ENCODE peak calls at places on chromosomes 2 and 18, in five cellular contexts. I, O, V, G and Y are unnamed samples.

GRCh38 chr18:3713166-3713565 is 263.2 kb downstream of the TGIF1 start:
- DNase-seq in I (no peak), O (no peak), V (peak), G (no peak), Y (no peak)

GRCh38 chr2:50712569-50712968 is 319.4 kb downstream of the NRXN1 start:
- DNase-seq in I (no peak), O (no peak), V (no peak), G (no peak), Y (no peak)

GRCh38 chr2:37851828-37852584 is 73.1 kb upstream of the RMDN2 start:
- DNase-seq in I (no peak), O (no peak), V (no peak), G (no peak), Y (no peak)

GRCh38 chr2:163906410-163906809 is 170.6 kb upstream of the FIGN start:
- DNase-seq in I (no peak), O (no peak), V (no peak), G (no peak), Y (no peak)

GRCh38 chr2:68237404-68237803 is 14.9 kb downstream of the PPP3R1 start:
- DNase-seq in I (no peak), O (no peak), V (no peak), G (no peak), Y (no peak)

GRCh38 chr2:19247186-19247585 is 111.2 kb downstream of the OSR1 start:
- DNase-seq in I (no peak), O (no peak), V (no peak), G (no peak), Y (no peak)

GRCh38 chr2:71947809-71948208 is 199.9 kb downstream of the CYP26B1 start:
- DNase-seq in I (no peak), O (no peak), V (no peak), G (no peak), Y (no peak)

GRCh38 chr2:20781656-20782265 is 41.1 kb downstream of the LDAH start:
- DNase-seq in I (no peak), O (peak), V (peak), G (peak), Y (no peak)

GRCh38 chr2:175309799-175310198 is 128.3 kb upstream of the ATP5MC3 start:
- DNase-seq in I (no peak), O (peak), V (peak), G (peak), Y (no peak)

GRCh38 chr2:135093685-135094340 is 41.7 kb downstream of the RAB3GAP1 start:
- DNase-seq in I (no peak), O (no peak), V (no peak), G (no peak), Y (no peak)

GRCh38 chr2:219570194-219570923 is 980 bp downstream of the OBSL1 start:
- DNase-seq in I (no peak), O (peak), V (no peak), G (peak), Y (no peak)

GRCh38 chr2:39377226-39377939 is 59.7 kb downstream of the MAP4K3 start:
- DNase-seq in I (no peak), O (no peak), V (peak), G (no peak), Y (no peak)

GRCh38 chr2:129903586-129904425 is 75.7 kb upstream of the RAB6C start:
- DNase-seq in I (no peak), O (no peak), V (peak), G (no peak), Y (no peak)

GRCh38 chr2:20165677-20166509 is 59.0 kb downstream of the SDC1 start:
- DNase-seq in I (no peak), O (no peak), V (peak), G (no peak), Y (no peak)

GRCh38 chr2:84906900-84907714 is 1.7 kb downstream of the TMSB10 start:
- DNase-seq in I (peak), O (peak), V (peak), G (peak), Y (no peak)

GRCh38 chr2:71700880-71701397 is 247.6 kb downstream of the DYSF start:
- DNase-seq in I (no peak), O (no peak), V (no peak), G (no peak), Y (no peak)

GRCh38 chr2:43230481-43230880 is 4.1 kb upstream of the ZFP36L2 start:
- DNase-seq in I (no peak), O (no peak), V (peak), G (no peak), Y (no peak)

GRCh38 chr18:49094979-49095632 is 144.3 kb upstream of the SMAD7 start:
- DNase-seq in I (peak), O (no peak), V (no peak), G (peak), Y (peak)

GRCh38 chr2:6352906-6353515 is 512.7 kb downstream of the CMPK2 start:
- DNase-seq in I (no peak), O (no peak), V (peak), G (peak), Y (no peak)

GRCh38 chr2:105644174-105644980 is 100.3 kb upstream of the NCK2 start:
- DNase-seq in I (peak), O (no peak), V (no peak), G (no peak), Y (no peak)

GRCh38 chr2:25821225-25822056 is 56.8 kb downstream of the ASXL2 start:
- DNase-seq in I (no peak), O (no peak), V (no peak), G (no peak), Y (no peak)

GRCh38 chr18:26386421-26386820 is 160.2 kb downstream of the TAF4B start:
- DNase-seq in I (no peak), O (no peak), V (no peak), G (no peak), Y (no peak)

GRCh38 chr18:48949051-48949605 is 1.6 kb downstream of the SMAD7 start:
- DNase-seq in I (no peak), O (no peak), V (no peak), G (no peak), Y (no peak)

GRCh38 chr2:15155959-15156574 is 405.1 kb downstream of the NBAS start:
- DNase-seq in I (no peak), O (no peak), V (peak), G (no peak), Y (no peak)

GRCh38 chr2:9107168-9108025 is 99.2 kb upstream of the ASAP2 start:
- DNase-seq in I (no peak), O (no peak), V (no peak), G (peak), Y (no peak)

GRCh38 chr2:98763209-98763951 is 32.4 kb upstream of the MGAT4A start:
- DNase-seq in I (no peak), O (no peak), V (peak), G (no peak), Y (no peak)

GRCh38 chr2:30109856-30110255 is 37.0 kb upstream of the YPEL5 start:
- DNase-seq in I (no peak), O (no peak), V (no peak), G (no peak), Y (no peak)

GRCh38 chr2:120791961-120792295 is 56.3 kb downstream of the GLI2 start:
- DNase-seq in I (no peak), O (no peak), V (no peak), G (peak), Y (no peak)

GRCh38 chr2:71589763-71590162 is 136.4 kb downstream of the DYSF start:
- DNase-seq in I (no peak), O (no peak), V (no peak), G (no peak), Y (no peak)

GRCh38 chr2:54237428-54237827 is 18.6 kb downstream of the TSPYL6 start:
- DNase-seq in I (no peak), O (no peak), V (no peak), G (no peak), Y (no peak)

GRCh38 chr2:63849381-63850203 is 7.9 kb downstream of the UGP2 start:
- DNase-seq in I (peak), O (no peak), V (no peak), G (no peak), Y (no peak)

GRCh38 chr2:147500229-147500628 is 344.6 kb upstream of the ACVR2A start:
- DNase-seq in I (no peak), O (no peak), V (no peak), G (no peak), Y (no peak)

GRCh38 chr18:6405237-6406074 is 9.3 kb downstream of the L3MBTL4 start:
- DNase-seq in I (no peak), O (no peak), V (no peak), G (no peak), Y (no peak)

GRCh38 chr2:903223-903900 is 47.3 kb upstream of the SNTG2 start:
- DNase-seq in I (no peak), O (no peak), V (no peak), G (no peak), Y (no peak)

GRCh38 chr2:14297340-14297739 is 335.2 kb upstream of the LRATD1 start:
- DNase-seq in I (no peak), O (no peak), V (no peak), G (peak), Y (no peak)

GRCh38 chr2:112705576-112705975 is 15.2 kb upstream of the NT5DC4 start:
- DNase-seq in I (no peak), O (no peak), V (no peak), G (no peak), Y (no peak)

GRCh38 chr2:131040661-131041401 is 52.4 kb downstream of the FAM168B start:
- DNase-seq in I (no peak), O (no peak), V (no peak), G (no peak), Y (no peak)

GRCh38 chr18:12599966-12600365 is 57.9 kb downstream of the SPIRE1 start:
- DNase-seq in I (no peak), O (no peak), V (no peak), G (no peak), Y (no peak)

GRCh38 chr18:12599543-12599942 is 58.4 kb downstream of the SPIRE1 start:
- DNase-seq in I (no peak), O (no peak), V (no peak), G (peak), Y (no peak)

GRCh38 chr18:12608292-12608691 is 49.6 kb downstream of the SPIRE1 start:
- DNase-seq in I (no peak), O (no peak), V (no peak), G (peak), Y (no peak)

GRCh38 chr18:12606592-12607315 is 51.2 kb downstream of the SPIRE1 start:
- DNase-seq in I (no peak), O (no peak), V (no peak), G (peak), Y (peak)

DNA sequence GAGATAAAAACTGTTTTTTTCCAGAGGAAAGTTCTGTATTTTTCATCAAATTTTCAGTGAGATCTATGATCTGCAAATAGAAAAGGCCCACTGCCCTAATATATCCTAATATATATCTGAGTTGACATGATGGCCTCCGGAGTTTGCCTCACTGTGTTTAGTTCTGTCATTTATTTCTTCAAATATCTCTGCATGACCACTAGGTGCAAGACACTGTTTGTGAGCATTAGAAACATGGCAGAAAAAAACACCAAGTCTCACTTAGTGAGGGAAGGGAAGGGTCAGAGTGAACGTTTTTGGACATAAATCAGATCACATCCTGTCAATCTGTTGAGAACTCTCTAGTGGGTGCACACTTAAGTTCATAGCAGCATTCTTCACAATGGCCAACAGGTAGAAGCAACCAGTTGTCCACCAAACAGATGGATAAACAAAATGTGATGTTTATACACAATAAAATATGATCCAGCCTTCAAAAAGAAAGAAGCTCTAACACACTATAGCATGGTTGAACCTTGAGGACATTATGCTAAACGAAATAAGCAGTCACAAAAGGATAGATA is 53.4 kb downstream of the SPIRE1 start:
- DNase-seq in I (no peak), O (peak), V (no peak), G (no peak), Y (no peak)
- TF ChIP-seq CTCF in I (no peak), O (no peak), V (peak), G (no peak), Y (no peak)

GRCh38 chr2:111199840-111200239 is 79.1 kb downstream of the BCL2L11 start:
- DNase-seq in I (no peak), O (no peak), V (no peak), G (no peak), Y (no peak)
- TF ChIP-seq CTCF in I (no peak), O (no peak), V (no peak), G (no peak), Y (no peak)

GRCh38 chr18:46770708-46771107 is 13.9 kb upstream of the ST8SIA5 start:
- DNase-seq in I (no peak), O (no peak), V (no peak), G (no peak), Y (no peak)

GRCh38 chr18:46771141-46771540 is 14.3 kb upstream of the ST8SIA5 start:
- DNase-seq in I (no peak), O (no peak), V (no peak), G (no peak), Y (no peak)

GRCh38 chr18:46768166-46768921 is 11.5 kb upstream of the ST8SIA5 start:
- DNase-seq in I (no peak), O (no peak), V (no peak), G (no peak), Y (no peak)

GRCh38 chr18:46767217-46767616 is 10.4 kb upstream of the ST8SIA5 start:
- DNase-seq in I (no peak), O (no peak), V (no peak), G (no peak), Y (no peak)

GRCh38 chr18:46772396-46772795 is 15.5 kb upstream of the ST8SIA5 start:
- DNase-seq in I (no peak), O (no peak), V (peak), G (no peak), Y (no peak)
- TF ChIP-seq CTCF in I (no peak), O (no peak), V (peak), G (no peak), Y (no peak)

DNA sequence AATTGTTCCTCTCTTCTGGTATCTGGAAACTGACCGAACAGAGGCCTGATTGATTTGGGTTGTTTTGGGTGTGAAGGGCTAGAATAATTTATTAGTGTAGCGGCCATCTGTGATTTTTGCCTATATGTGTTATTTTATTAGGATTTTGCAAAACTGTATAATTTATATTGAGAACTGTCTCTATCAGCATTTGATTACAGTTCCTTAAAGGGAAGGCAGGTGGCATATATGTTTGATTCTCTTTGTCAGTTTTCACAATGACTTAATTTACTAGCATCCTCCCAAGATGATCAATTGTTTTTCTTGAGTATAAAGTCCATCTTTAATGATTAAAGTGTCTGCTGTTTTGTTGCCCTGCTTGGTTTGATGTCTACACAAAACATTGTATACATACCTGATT is 4.5 kb downstream of the NBEAL1 start:
- DNase-seq in I (no peak), O (no peak), V (no peak), G (no peak), Y (no peak)
- TF ChIP-seq CTCF in I (no peak), O (no peak), V (peak), G (peak), Y (no peak)

GRCh38 chr2:46703588-46703987 is 212.0 kb downstream of the MCFD2 start:
- DNase-seq in I (no peak), O (no peak), V (no peak), G (no peak), Y (no peak)

GRCh38 chr2:46704593-46704992 is 211.0 kb downstream of the MCFD2 start:
- DNase-seq in I (no peak), O (no peak), V (no peak), G (no peak), Y (no peak)

GRCh38 chr2:46700435-46700834 is 215.2 kb downstream of the MCFD2 start:
- DNase-seq in I (no peak), O (no peak), V (no peak), G (no peak), Y (no peak)

GRCh38 chr2:46701152-46701551 is 214.5 kb downstream of the MCFD2 start:
- DNase-seq in I (no peak), O (no peak), V (no peak), G (no peak), Y (no peak)

DNA sequence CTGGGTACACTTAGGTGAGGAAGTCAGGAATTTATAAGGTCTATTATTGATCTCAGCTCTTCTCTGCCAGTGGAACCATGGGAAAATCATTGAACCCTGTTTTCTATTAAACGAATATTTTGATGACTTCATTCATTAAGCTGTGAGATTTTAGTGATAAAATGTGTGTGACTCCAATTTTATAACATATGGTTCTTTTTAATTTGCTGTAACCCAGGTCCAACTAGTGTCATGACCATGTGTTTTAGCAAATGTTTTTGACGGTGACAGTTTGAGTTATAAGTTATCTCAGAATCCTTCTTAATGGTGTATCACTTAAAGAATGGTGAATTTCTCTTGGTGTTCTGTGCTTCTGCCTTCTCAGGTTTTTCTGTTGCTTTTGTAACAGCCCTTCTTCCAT is 213.1 kb downstream of the MCFD2 start:
- DNase-seq in I (no peak), O (no peak), V (no peak), G (no peak), Y (no peak)
- TF ChIP-seq CTCF in I (no peak), O (no peak), V (no peak), G (no peak), Y (no peak)

GRCh38 chr2:222038086-222038802 is 260.6 kb downstream of the PAX3 start:
- DNase-seq in I (no peak), O (no peak), V (no peak), G (peak), Y (no peak)

GRCh38 chr2:222043897-222044296 is 254.9 kb downstream of the PAX3 start:
- DNase-seq in I (no peak), O (no peak), V (no peak), G (no peak), Y (no peak)

GRCh38 chr2:222039821-222040220 is 259.0 kb downstream of the PAX3 start:
- DNase-seq in I (no peak), O (no peak), V (no peak), G (no peak), Y (no peak)

GRCh38 chr2:222040333-222040732 is 258.5 kb downstream of the PAX3 start:
- DNase-seq in I (no peak), O (no peak), V (no peak), G (no peak), Y (no peak)

DNA sequence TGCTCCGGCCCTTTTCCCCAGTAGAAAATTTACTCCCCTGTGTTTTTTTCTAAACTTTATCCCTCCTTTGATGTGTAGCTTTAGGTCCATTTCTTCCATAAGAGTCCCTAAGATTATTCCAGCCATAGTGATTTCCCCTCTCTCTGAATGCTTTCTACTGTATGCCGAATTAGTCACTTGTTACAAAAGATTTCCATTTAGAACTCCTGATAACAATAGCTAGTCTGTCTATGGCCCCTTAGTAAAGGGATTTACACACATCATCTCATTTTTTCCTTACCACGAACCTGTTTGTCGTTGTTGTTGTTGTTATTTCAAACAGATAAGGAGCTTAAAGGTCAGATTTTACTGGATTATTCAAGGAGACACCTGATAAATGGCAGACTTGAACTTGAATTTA is 256.1 kb downstream of the PAX3 start:
- DNase-seq in I (no peak), O (no peak), V (no peak), G (no peak), Y (no peak)
- TF ChIP-seq CTCF in I (no peak), O (no peak), V (no peak), G (no peak), Y (no peak)

GRCh38 chr2:199465390-199465789 is 7.7 kb upstream of the SATB2 start:
- DNase-seq in I (no peak), O (no peak), V (no peak), G (no peak), Y (no peak)

GRCh38 chr2:199463000-199463692 is 5.4 kb upstream of the SATB2 start:
- DNase-seq in I (no peak), O (peak), V (peak), G (peak), Y (peak)

GRCh38 chr2:199464614-199465352 is 7.0 kb upstream of the SATB2 start:
- DNase-seq in I (no peak), O (no peak), V (no peak), G (no peak), Y (no peak)

GRCh38 chr2:199462167-199462976 is 4.6 kb upstream of the SATB2 start:
- DNase-seq in I (no peak), O (no peak), V (no peak), G (no peak), Y (no peak)

GRCh38 chr2:199463708-199464613 is 6.2 kb upstream of the SATB2 start:
- DNase-seq in I (no peak), O (no peak), V (no peak), G (no peak), Y (no peak)
- TF ChIP-seq CTCF in I (no peak), O (peak), V (peak), G (peak), Y (no peak)

GRCh38 chr2:65710779-65711295 is 278.4 kb upstream of the SPRED2 start:
- DNase-seq in I (no peak), O (peak), V (peak), G (peak), Y (no peak)
- TF ChIP-seq CTCF in I (peak), O (peak), V (peak), G (peak), Y (peak)

GRCh38 chr2:168344706-168345105 is 97.3 kb upstream of the STK39 start:
- DNase-seq in I (no peak), O (no peak), V (no peak), G (no peak), Y (no peak)

GRCh38 chr2:168350380-168350779 is 103.0 kb upstream of the STK39 start:
- DNase-seq in I (no peak), O (no peak), V (no peak), G (no peak), Y (no peak)

GRCh38 chr2:168346725-168347477 is 99.5 kb upstream of the STK39 start:
- DNase-seq in I (no peak), O (peak), V (peak), G (peak), Y (peak)

GRCh38 chr2:168345601-168346000 is 98.2 kb upstream of the STK39 start:
- DNase-seq in I (no peak), O (no peak), V (peak), G (no peak), Y (no peak)

GRCh38 chr2:168348076-168348475 is 100.7 kb upstream of the STK39 start:
- DNase-seq in I (no peak), O (peak), V (peak), G (peak), Y (no peak)
- TF ChIP-seq CTCF in I (peak), O (peak), V (peak), G (no peak), Y (peak)